ENCODE peak calls at places on chromosomes 11 and 22, in six cellular contexts. C is astrocyte of the spinal cord, Q is AG04450, W is upper lobe of right lung, P is IMR-90, T is uterus. H is an unnamed sample.

GRCh38 chr11:57903441-57904123 is 120.1 kb upstream of the OR9Q1 start:
- DNase-seq in C (no peak), Q (no peak), T (no peak), W (no peak), P (peak), H (no peak)

GRCh38 chr11:75797796-75798195 is 17.2 kb upstream of the UVRAG start:
- DNase-seq in W (no peak), C (no peak), P (peak), Q (no peak), T (no peak), H (peak)

GRCh38 chr22:20807315-20807752 is 33.4 kb downstream of the SERPIND1 start:
- DNase-seq in T (no peak), C (peak), W (no peak), Q (peak), P (peak), H (peak)

GRCh38 chr11:83008581-83008923 is 63.1 kb downstream of the RAB30 start:
- DNase-seq in P (peak), C (peak), W (no peak), T (no peak), Q (no peak), H (no peak)

GRCh38 chr11:88533001-88533400 is 195.5 kb upstream of the CTSC start:
- DNase-seq in T (no peak), C (no peak), P (no peak), W (no peak), Q (no peak), H (no peak)

GRCh38 chr22:37391702-37392101 is 35.6 kb downstream of the ELFN2 start:
- DNase-seq in C (no peak), W (no peak), T (no peak), Q (no peak), P (no peak), H (no peak)

GRCh38 chr11:119509277-119509841 is 86.4 kb upstream of the THY1 start:
- DNase-seq in T (no peak), C (peak), P (peak), Q (no peak), W (no peak), H (peak)

GRCh38 chr11:33670250-33671011 is 30.2 kb downstream of the C11orf91 start:
- DNase-seq in C (peak), W (no peak), Q (no peak), P (peak), T (no peak), H (peak)

GRCh38 chr22:29060251-29060650 is 1.4 kb downstream of the C22orf31 start:
- DNase-seq in T (no peak), Q (no peak), P (no peak), C (no peak), W (no peak), H (no peak)

GRCh38 chr11:44241851-44242250 is 68.1 kb downstream of the ALX4 start:
- DNase-seq in Q (no peak), W (no peak), C (no peak), T (no peak), P (no peak), H (no peak)

GRCh38 chr22:25692392-25692791 is 49.6 kb upstream of the MYO18B start:
- DNase-seq in T (no peak), W (no peak), Q (no peak), C (no peak), P (no peak), H (no peak)

GRCh38 chr11:64854534-64855502 is 10.4 kb upstream of the CDC42BPG start:
- DNase-seq in W (peak), C (peak), Q (peak), T (peak), P (peak), H (peak)

GRCh38 chr11:19077965-19078364 is 17.4 kb upstream of the MRGPRX2 start:
- DNase-seq in T (no peak), C (no peak), W (no peak), P (no peak), Q (no peak), H (no peak)

GRCh38 chr11:73203790-73204189 is 14.3 kb upstream of the P2RY2 start:
- DNase-seq in W (peak), Q (no peak), P (no peak), T (peak), C (no peak), H (no peak)

GRCh38 chr22:49968313-49968830 is 7.8 kb downstream of the PIM3 start:
- DNase-seq in W (peak), C (no peak), Q (no peak), T (peak), P (no peak), H (no peak)

GRCh38 chr22:27602390-27602789 is 199.2 kb downstream of the MN1 start:
- DNase-seq in W (no peak), Q (no peak), P (no peak), C (no peak), T (no peak), H (no peak)

GRCh38 chr11:63663809-63664208 is 7.4 kb downstream of the ATL3 start:
- DNase-seq in Q (no peak), P (peak), W (no peak), T (no peak), C (peak), H (peak)

GRCh38 chr11:47109051-47109791 is 67.5 kb downstream of the ARFGAP2 start:
- DNase-seq in Q (no peak), P (no peak), C (no peak), W (no peak), T (no peak), H (no peak)

GRCh38 chr22:27370281-27370680 is 431.3 kb downstream of the MN1 start:
- DNase-seq in T (no peak), C (no peak), Q (no peak), W (no peak), P (no peak), H (peak)

GRCh38 chr11:123194308-123195181 is 503 bp downstream of the CLMP start:
- DNase-seq in W (peak), P (peak), C (peak), Q (no peak), T (peak), H (peak)

GRCh38 chr11:111327908-111328624 is 29.7 kb downstream of the POU2AF3 start:
- DNase-seq in C (no peak), P (no peak), W (peak), Q (no peak), T (no peak), H (no peak)

GRCh38 chr11:8338138-8338537 is 74.5 kb upstream of the LMO1 start:
- DNase-seq in Q (no peak), C (peak), W (peak), T (no peak), P (peak), H (peak)

GRCh38 chr22:43974028-43974545 is 18.8 kb downstream of the SAMM50 start:
- DNase-seq in P (no peak), T (no peak), C (no peak), W (no peak), Q (no peak), H (no peak)

GRCh38 chr11:41414771-41415440 is 44.5 kb downstream of the LRRC4C start:
- DNase-seq in Q (no peak), C (no peak), P (no peak), T (no peak), W (no peak), H (no peak)

GRCh38 chr11:4115128-4115527 is 20.5 kb downstream of the RRM1 start:
- DNase-seq in P (no peak), W (no peak), T (no peak), Q (no peak), C (no peak), H (no peak)

GRCh38 chr11:130816516-130816915 is 99.8 kb downstream of the SNX19 start:
- DNase-seq in T (no peak), W (no peak), P (no peak), Q (no peak), C (no peak), H (no peak)

GRCh38 chr11:47896199-47896598 is 48.0 kb upstream of the NUP160 start:
- DNase-seq in W (no peak), P (no peak), Q (no peak), T (no peak), C (no peak), H (no peak)

GRCh38 chr22:22786301-22787115 is 101.1 kb upstream of the IGLL5 start:
- DNase-seq in T (no peak), P (no peak), Q (no peak), C (no peak), W (no peak), H (no peak)

GRCh38 chr22:17562906-17563870 is at the start of gene SLC25A18:
- DNase-seq in C (no peak), W (no peak), Q (no peak), P (no peak), T (peak), H (peak)

GRCh38 chr11:81237139-81237538 is 1496.5 kb downstream of the FAM181B start:
- DNase-seq in Q (no peak), W (no peak), P (peak), C (peak), T (no peak), H (peak)

GRCh38 chr22:21951931-21952465 is 650 bp downstream of the PPM1F start:
- DNase-seq in W (peak), C (peak), T (no peak), Q (peak), P (peak), H (peak)

GRCh38 chr11:120867531-120867930 is 156.4 kb upstream of the TBCEL start:
- DNase-seq in T (no peak), P (no peak), W (no peak), C (no peak), Q (no peak), H (no peak)

GRCh38 chr22:34804588-34804987 is 261.4 kb upstream of the ISX start:
- DNase-seq in Q (no peak), W (no peak), C (no peak), P (no peak), T (no peak), H (no peak)

GRCh38 chr11:38577769-38578168 is 1979.7 kb upstream of the RAG2 start:
- DNase-seq in T (no peak), P (no peak), Q (no peak), C (no peak), W (no peak), H (no peak)

GRCh38 chr11:17770048-17770652 is 35.6 kb downstream of the KCNC1 start:
- DNase-seq in Q (no peak), P (no peak), W (peak), C (no peak), T (no peak), H (no peak)

GRCh38 chr11:100908746-100909145 is 220.9 kb downstream of the PGR start:
- DNase-seq in P (peak), C (peak), W (no peak), T (no peak), Q (no peak), H (peak)

GRCh38 chr11:130650456-130651068 is 202.1 kb downstream of the ADAMTS15 start:
- DNase-seq in W (no peak), C (no peak), P (peak), T (no peak), Q (no peak), H (no peak)

GRCh38 chr11:76861490-76861953 is 804 bp downstream of the ACER3 start:
- DNase-seq in Q (no peak), P (no peak), T (no peak), C (no peak), W (no peak), H (no peak)

GRCh38 chr22:28345304-28345703 is 334.3 kb downstream of the TTC28 start:
- DNase-seq in T (peak), W (no peak), Q (no peak), P (no peak), C (no peak), H (peak)

GRCh38 chr11:2892215-2893020 is 6.8 kb upstream of the CDKN1C start:
- DNase-seq in W (peak), Q (no peak), C (peak), P (peak), T (peak), H (peak)

GRCh38 chr11:2893021-2893528 is 7.5 kb upstream of the CDKN1C start:
- DNase-seq in W (no peak), Q (no peak), C (no peak), P (no peak), T (no peak), H (no peak)

GRCh38 chr11:2890466-2891241 is 5.1 kb upstream of the CDKN1C start:
- DNase-seq in C (peak), Q (no peak), W (peak), P (peak), T (peak), H (peak)

GRCh38 chr11:2891291-2891690 is 5.7 kb upstream of the CDKN1C start:
- DNase-seq in P (no peak), T (no peak), Q (no peak), W (no peak), C (peak), H (no peak)

GRCh38 chr11:2891901-2892214 is 6.3 kb upstream of the CDKN1C start:
- DNase-seq in P (peak), W (peak), T (peak), C (no peak), Q (no peak), H (no peak)
- H3K4me3 ChIP-seq in P (no peak), W (peak), T (peak), C (peak), Q (peak), H (peak)

DNA sequence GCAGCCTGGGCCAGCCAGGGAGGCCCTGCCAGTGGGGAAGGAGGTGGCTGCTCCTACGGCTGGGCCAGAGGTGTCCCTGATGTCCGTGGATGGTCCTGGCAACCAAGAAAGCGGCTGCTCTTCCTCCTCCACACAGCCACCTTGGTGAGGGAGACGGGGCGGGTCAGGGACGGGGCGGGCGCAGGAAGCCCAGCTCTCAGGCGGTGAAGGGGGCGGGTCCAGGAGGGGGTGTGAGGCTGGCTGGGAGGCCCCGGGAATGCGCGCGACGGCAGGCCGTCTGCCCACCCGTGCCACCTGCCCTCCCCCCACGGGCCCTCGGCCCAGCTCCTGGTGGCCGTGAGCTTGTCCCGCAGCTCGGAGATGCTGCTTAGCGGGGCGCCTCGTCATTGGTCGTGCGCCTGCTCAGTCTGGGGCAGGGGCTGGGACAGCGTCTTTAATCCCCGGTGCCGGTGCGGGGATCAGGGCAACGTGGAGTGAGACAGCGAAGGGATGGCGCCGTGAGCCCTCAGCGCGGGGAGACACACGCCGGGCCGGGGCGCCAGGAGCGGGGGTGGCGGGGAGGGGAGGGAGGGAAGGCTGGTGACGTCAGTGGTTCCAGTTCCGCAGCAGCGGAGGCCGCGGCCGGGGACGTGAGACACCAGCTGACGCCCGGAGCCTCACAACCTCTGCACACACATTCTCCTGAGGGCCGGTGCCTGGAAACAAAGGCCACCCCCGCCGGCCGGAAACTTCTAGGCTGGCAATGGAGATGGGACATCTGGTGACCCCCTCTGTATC is 6.7 kb upstream of the BRSK2 start:
- DNase-seq in T (peak), W (peak), P (peak), Q (peak), C (peak), H (peak)
- TF ChIP-seq CTCF in T (no peak), W (no peak), P (peak), Q (peak), C (no peak), H (no peak)

DNA sequence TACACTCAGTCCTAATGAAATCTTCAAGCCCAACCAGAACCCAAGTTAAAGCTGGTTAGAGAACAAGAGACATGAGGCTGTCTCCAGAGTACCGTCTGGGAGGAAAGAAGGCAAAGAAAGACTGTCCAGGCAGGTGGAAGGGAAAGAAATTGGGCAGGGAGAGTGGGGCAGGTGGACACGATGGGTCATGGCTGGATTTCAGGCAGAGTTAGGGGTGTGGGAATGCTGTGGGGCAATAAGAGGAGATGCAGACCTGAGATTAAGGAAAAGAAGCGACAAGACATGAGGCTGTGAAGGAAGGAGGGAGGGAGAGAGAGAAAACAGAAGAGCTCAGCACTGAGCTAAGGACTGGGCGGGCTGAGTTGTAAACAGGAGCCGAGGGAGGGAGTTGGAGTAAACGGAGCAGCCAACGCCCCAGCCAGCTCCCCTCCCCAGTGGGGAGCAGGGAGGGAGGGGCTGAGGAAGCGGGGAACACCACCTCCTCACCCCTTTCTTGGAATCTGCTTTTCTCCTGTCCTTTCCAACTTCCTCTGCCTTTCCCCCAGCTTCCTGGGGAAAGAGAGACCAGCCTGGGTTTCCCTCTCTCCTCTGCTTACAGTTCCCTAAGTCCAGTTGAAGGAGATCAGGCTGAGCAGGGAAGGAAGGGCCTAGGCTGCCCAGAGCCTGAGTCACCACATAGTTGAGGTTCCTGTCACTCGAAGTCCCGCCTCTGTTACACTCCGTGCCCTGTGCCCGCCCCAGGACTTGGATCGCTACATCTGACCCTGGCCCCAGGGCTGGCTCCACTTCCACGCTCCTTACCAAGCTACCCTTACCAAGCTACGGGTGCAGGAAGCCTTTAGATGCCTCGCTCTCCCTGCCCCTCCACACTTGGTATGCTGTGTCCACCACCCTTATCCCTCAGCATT is 6.6 kb upstream of the AHNAK start:
- DNase-seq in P (peak), W (peak), Q (peak), T (peak), C (peak), H (peak)
- H3K4me3 ChIP-seq in P (peak), W (peak), Q (peak), T (peak), C (peak), H (peak)

GRCh38 chr11:94423467-94423866 is 22.2 kb upstream of the GPR83 start:
- DNase-seq in T (no peak), C (no peak), W (no peak), P (no peak), Q (no peak), H (no peak)

GRCh38 chr11:94424011-94424410 is 22.8 kb upstream of the GPR83 start:
- DNase-seq in W (no peak), T (no peak), Q (no peak), P (no peak), C (no peak), H (peak)

GRCh38 chr11:94417386-94417987 is 16.3 kb upstream of the GPR83 start:
- DNase-seq in C (peak), T (no peak), P (peak), Q (peak), W (no peak), H (peak)

DNA sequence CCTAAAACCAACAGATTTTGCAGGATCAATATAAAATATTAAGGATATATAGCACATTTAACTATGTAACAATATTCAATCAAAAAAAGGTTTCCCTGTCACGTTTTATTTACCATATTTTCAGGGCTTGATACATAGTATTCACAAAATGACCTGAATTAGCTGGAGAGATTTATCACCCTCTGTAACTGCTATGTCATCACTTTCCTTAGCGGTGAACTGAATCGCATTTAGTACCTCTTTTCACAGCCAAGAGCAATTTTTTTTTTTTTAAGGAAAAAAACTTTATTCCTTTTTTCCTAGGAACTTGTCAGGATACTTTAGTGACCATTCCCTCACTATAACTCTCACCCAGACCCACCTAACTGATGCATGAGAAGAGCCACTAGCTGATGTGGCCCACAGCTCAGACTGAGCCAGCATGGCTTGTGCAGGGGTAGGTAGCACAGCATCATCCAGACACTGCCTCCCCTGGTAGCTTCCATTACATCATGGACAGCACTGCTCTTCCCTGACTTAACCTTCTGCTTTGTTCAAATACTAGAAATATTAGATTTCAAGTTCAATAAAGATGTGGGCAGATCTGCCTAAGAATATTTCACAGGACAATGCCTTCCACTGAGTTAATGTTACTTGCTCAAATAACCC is 17.0 kb upstream of the GPR83 start:
- DNase-seq in C (no peak), T (no peak), Q (no peak), P (no peak), W (no peak), H (no peak)
- TF ChIP-seq CTCF in C (no peak), T (no peak), Q (peak), P (no peak), W (no peak), H (no peak)

GRCh38 chr11:10538924-10539323 is 2.1 kb downstream of the RNF141 start:
- DNase-seq in Q (no peak), C (no peak), W (no peak), T (no peak), P (no peak), H (no peak)
- H3K4me3 ChIP-seq in Q (no peak), C (no peak), W (no peak), T (no peak), P (no peak), H (no peak)

GRCh38 chr11:68609761-68610160 is 74.6 kb upstream of the GAL start:
- DNase-seq in C (no peak), P (no peak), Q (no peak), T (no peak), W (no peak), H (no peak)

GRCh38 chr11:68615657-68616056 is 68.7 kb upstream of the GAL start:
- DNase-seq in Q (no peak), P (no peak), C (no peak), W (no peak), T (no peak), H (no peak)

GRCh38 chr11:68610452-68611116 is 73.8 kb upstream of the GAL start:
- DNase-seq in P (peak), W (no peak), Q (no peak), T (no peak), C (no peak), H (peak)
- TF ChIP-seq CTCF in P (peak), W (no peak), Q (peak), T (no peak), C (peak), H (peak)